ENCODE peak calls at places on chromosomes 6 and 20, in six cellular contexts. M is mesendoderm, R is GM23248, V is endodermal cell, E is colonic mucosa, P is SJSA1. I is an unnamed sample.

GRCh38 chr20:3803289-3803688 is 7.2 kb downstream of the CDC25B start:
- DNase-seq in V (no peak), P (no peak), E (no peak), M (no peak), R (no peak), I (no peak)

GRCh38 chr6:47413752-47414516 is 63.7 kb upstream of the CD2AP start:
- DNase-seq in M (peak), V (no peak), R (peak), P (no peak), E (peak), I (peak)

GRCh38 chr6:49423817-49424216 is 39.2 kb downstream of the MMUT start:
- DNase-seq in R (peak), M (peak), P (no peak), V (no peak), E (no peak), I (peak)

GRCh38 chr6:34146801-34147592 is 1.1 kb upstream of the GRM4 start:
- DNase-seq in V (peak), E (no peak), R (peak), P (no peak), M (no peak), I (no peak)

GRCh38 chr20:63596423-63596822 is 22.4 kb upstream of the HELZ2 start:
- DNase-seq in V (no peak), P (no peak), R (no peak), E (no peak), M (no peak), I (no peak)

GRCh38 chr6:39280247-39280731 is 33.9 kb downstream of the KCNK17 start:
- DNase-seq in E (peak), R (peak), P (no peak), M (no peak), V (peak), I (peak)

GRCh38 chr6:11586574-11586973 is 49.0 kb downstream of the TMEM170B start:
- DNase-seq in P (peak), V (peak), R (peak), M (peak), E (no peak), I (no peak)

GRCh38 chr6:25922301-25922700 is 8.2 kb downstream of the SLC17A2 start:
- DNase-seq in R (peak), E (no peak), M (no peak), V (no peak), P (no peak), I (no peak)

GRCh38 chr20:35166242-35166830 is 5.5 kb upstream of the PROCR start:
- DNase-seq in E (peak), R (no peak), P (no peak), M (no peak), V (no peak), I (no peak)

GRCh38 chr6:39210437-39210836 is 18.8 kb downstream of the KCNK5 start:
- DNase-seq in R (no peak), P (no peak), M (no peak), V (no peak), E (no peak), I (no peak)

GRCh38 chr6:163599684-163600083 is 185.2 kb downstream of the QKI start:
- DNase-seq in R (no peak), V (no peak), M (no peak), P (no peak), E (no peak), I (no peak)

GRCh38 chr6:17525637-17526036 is 74.5 kb upstream of the FAM8A1 start:
- DNase-seq in R (peak), P (no peak), E (peak), V (peak), M (no peak), I (no peak)

GRCh38 chr20:59149678-59150504 is 13.7 kb upstream of the ZNF831 start:
- DNase-seq in R (no peak), E (no peak), M (no peak), V (no peak), P (no peak), I (no peak)

GRCh38 chr6:82785206-82785605 is 280.4 kb downstream of the UBE3D start:
- DNase-seq in M (no peak), R (no peak), P (no peak), E (no peak), V (no peak), I (no peak)

GRCh38 chr20:13771853-13772453 is 12.8 kb downstream of the ESF1 start:
- DNase-seq in R (peak), M (peak), E (no peak), V (no peak), P (no peak), I (peak)

GRCh38 chr6:51025082-51025777 is 206.6 kb downstream of the TFAP2B start:
- DNase-seq in V (peak), R (peak), M (peak), P (peak), E (no peak), I (peak)

GRCh38 chr6:130825772-130826441 is 1.3 kb upstream of the SMLR1 start:
- DNase-seq in R (no peak), V (peak), M (peak), P (no peak), E (no peak), I (no peak)

GRCh38 chr20:51541189-51542032 is 1.1 kb downstream of the NFATC2 start:
- DNase-seq in E (peak), V (peak), P (no peak), M (peak), R (peak), I (no peak)

GRCh38 chr20:64076061-64076997 is 3.0 kb downstream of the RGS19 start:
- DNase-seq in E (no peak), M (no peak), V (no peak), P (no peak), R (no peak), I (no peak)

GRCh38 chr6:139821669-139822223 is 447.3 kb upstream of the CITED2 start:
- DNase-seq in V (no peak), M (no peak), R (no peak), P (no peak), E (no peak), I (no peak)

GRCh38 chr20:24695529-24696225 is 226.2 kb downstream of the SYNDIG1 start:
- DNase-seq in E (no peak), M (no peak), R (no peak), P (no peak), V (peak), I (peak)

GRCh38 chr6:163766936-163767335 is 352.4 kb downstream of the QKI start:
- DNase-seq in R (no peak), M (no peak), P (no peak), E (no peak), V (no peak), I (no peak)

GRCh38 chr6:56821005-56821432 is 133.9 kb upstream of the BEND6 start:
- DNase-seq in E (no peak), V (no peak), M (no peak), R (no peak), P (no peak), I (no peak)

GRCh38 chr6:34029489-34030280 is 116.2 kb downstream of the GRM4 start:
- DNase-seq in E (no peak), V (no peak), P (no peak), R (no peak), M (no peak), I (no peak)

GRCh38 chr6:13512900-13513299 is 25.5 kb upstream of the GFOD1 start:
- DNase-seq in V (no peak), P (peak), R (no peak), E (peak), M (no peak), I (no peak)

GRCh38 chr20:57768519-57768918 is 58.7 kb upstream of the PMEPA1 start:
- DNase-seq in E (no peak), V (peak), R (no peak), M (peak), P (no peak), I (no peak)

GRCh38 chr6:36724514-36725385 is 27.1 kb downstream of the RAB44 start:
- DNase-seq in E (peak), R (peak), V (peak), M (peak), P (peak), I (peak)

GRCh38 chr6:145137425-145137824 is 597.9 kb downstream of the EPM2A start:
- DNase-seq in P (no peak), E (no peak), M (peak), R (peak), V (no peak), I (no peak)

GRCh38 chr20:12406978-12407377 is 489.3 kb downstream of the BTBD3 start:
- DNase-seq in P (no peak), E (no peak), V (no peak), M (no peak), R (no peak), I (no peak)

GRCh38 chr6:37038297-37039198 is 33.1 kb downstream of the FGD2 start:
- DNase-seq in R (peak), M (no peak), E (no peak), V (no peak), P (no peak), I (no peak)

GRCh38 chr6:3195695-3196497 is 31.6 kb downstream of the TUBB2B start:
- DNase-seq in V (peak), M (peak), E (no peak), P (no peak), R (peak), I (no peak)

GRCh38 chr20:17669306-17669931 is 12.6 kb downstream of the RRBP1 start:
- DNase-seq in M (no peak), P (no peak), V (no peak), R (peak), E (no peak), I (no peak)

GRCh38 chr6:41546866-41547798 is 951 bp downstream of the FOXP4 start:
- DNase-seq in P (no peak), V (peak), M (peak), R (peak), E (peak), I (peak)

GRCh38 chr6:152748843-152749242 is 1.8 kb upstream of the VIP start:
- DNase-seq in P (no peak), E (no peak), R (peak), V (no peak), M (peak), I (no peak)

GRCh38 chr6:1062786-1063545 is 248.9 kb upstream of the FOXQ1 start:
- DNase-seq in V (peak), R (peak), P (no peak), E (no peak), M (peak), I (no peak)

GRCh38 chr20:19440660-19441527 is 228.5 kb downstream of the SLC24A3 start:
- DNase-seq in E (no peak), M (no peak), P (no peak), R (no peak), V (peak), I (no peak)

GRCh38 chr20:23232679-23233308 is 117.8 kb upstream of the NXT1 start:
- DNase-seq in E (no peak), P (no peak), M (no peak), R (no peak), V (no peak), I (no peak)

GRCh38 chr6:158972241-158973233 is 27.5 kb downstream of the RSPH3 start:
- DNase-seq in E (no peak), P (no peak), R (peak), M (peak), V (no peak), I (peak)

GRCh38 chr6:156827382-156827781 is 50.2 kb downstream of the ARID1B start:
- DNase-seq in R (peak), M (no peak), E (no peak), V (no peak), P (no peak), I (no peak)

GRCh38 chr20:31822421-31823330 is 3.5 kb downstream of the MYLK2 start:
- DNase-seq in V (peak), E (peak), M (peak), P (peak), R (peak), I (peak)

DNA sequence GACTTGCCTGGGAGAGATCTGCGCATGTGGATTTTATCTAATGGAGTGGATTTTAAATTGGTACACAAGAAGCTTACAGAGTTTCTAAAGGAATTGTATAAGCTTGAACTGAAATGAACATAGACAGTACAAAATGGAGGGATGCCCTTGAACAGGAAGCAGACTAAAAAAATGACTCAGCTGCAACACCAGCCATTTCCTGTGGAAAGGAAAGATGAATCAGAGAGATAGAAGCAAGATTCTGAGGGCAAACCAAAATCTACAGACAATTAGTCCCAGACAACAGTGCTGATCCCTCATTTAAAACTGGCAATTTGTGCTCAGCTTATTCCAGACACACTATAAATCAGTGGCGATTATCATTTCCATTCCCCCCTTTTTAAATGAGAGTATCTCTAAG is 114.6 kb upstream of the TCF21 start:
- DNase-seq in E (no peak), V (no peak), M (no peak), P (no peak), R (peak), I (peak)
- H3K27ac ChIP-seq in E (no peak), V (no peak), M (no peak), P (peak), R (peak), I (no peak)

GRCh38 chr6:111681856-111682255 is 76.2 kb upstream of the TRAF3IP2 start:
- DNase-seq in M (no peak), V (no peak), R (no peak), E (no peak), P (no peak), I (no peak)

GRCh38 chr6:111683126-111683525 is 77.4 kb upstream of the TRAF3IP2 start:
- DNase-seq in P (no peak), M (no peak), R (no peak), V (no peak), E (no peak), I (no peak)

GRCh38 chr6:111685058-111685457 is 79.4 kb upstream of the TRAF3IP2 start:
- DNase-seq in P (no peak), M (no peak), V (no peak), R (no peak), E (no peak), I (no peak)

GRCh38 chr6:111685506-111685905 is 79.8 kb upstream of the TRAF3IP2 start:
- DNase-seq in R (no peak), P (no peak), M (no peak), E (no peak), V (no peak), I (no peak)

DNA sequence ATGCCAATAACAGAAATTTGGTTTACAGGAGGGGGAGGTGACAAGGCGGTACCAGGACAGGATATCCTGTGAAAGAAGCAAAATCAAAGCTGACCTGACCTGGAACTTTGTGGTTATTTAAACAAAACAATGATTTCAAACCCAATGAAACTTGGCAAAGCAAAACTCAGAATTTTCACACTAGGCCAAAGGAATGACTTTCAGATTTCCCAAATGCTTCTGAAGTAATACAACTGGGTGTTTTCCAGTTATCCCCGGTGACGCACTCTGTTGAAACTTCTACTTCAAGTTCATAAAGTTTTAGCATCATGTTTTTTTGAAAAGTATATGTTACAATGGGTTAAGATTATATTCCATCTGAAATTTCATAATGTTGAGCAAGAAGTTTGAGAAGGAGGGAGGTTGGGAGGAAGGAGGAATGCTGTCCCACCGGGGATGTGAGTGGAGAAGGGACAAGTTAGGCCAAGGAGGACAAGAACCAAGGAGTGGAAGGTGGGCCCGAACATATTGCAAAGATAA is 78.1 kb upstream of the TRAF3IP2 start:
- DNase-seq in R (peak), V (no peak), P (no peak), E (no peak), M (no peak), I (no peak)
- H3K27ac ChIP-seq in R (peak), V (no peak), P (peak), E (no peak), M (no peak), I (no peak)

GRCh38 chr6:136550330-136551071 is at the start of gene MAP7:
- DNase-seq in V (peak), E (peak), M (peak), P (no peak), R (peak), I (peak)

GRCh38 chr6:136548582-136549330 is 1.5 kb downstream of the MAP7 start:
- DNase-seq in R (no peak), P (no peak), E (no peak), M (no peak), V (no peak), I (peak)

GRCh38 chr6:136549359-136550044 is 720 bp downstream of the MAP7 start:
- DNase-seq in R (peak), V (peak), M (peak), P (no peak), E (peak), I (peak)

GRCh38 chr6:136551103-136551502 is 881 bp upstream of the MAP7 start:
- DNase-seq in E (no peak), P (no peak), V (no peak), M (no peak), R (no peak), I (no peak)

GRCh38 chr6:136550045-136550329 is 235 bp downstream of the MAP7 start:
- DNase-seq in M (no peak), E (no peak), P (no peak), R (peak), V (no peak), I (peak)
- H3K27ac ChIP-seq in M (peak), E (peak), P (no peak), R (no peak), V (no peak), I (no peak)

GRCh38 chr20:41390889-41391288 is 24.3 kb upstream of the EMILIN3 start:
- DNase-seq in V (no peak), R (no peak), M (no peak), P (no peak), E (no peak), I (no peak)
- H3K27ac ChIP-seq in V (no peak), R (no peak), M (no peak), P (no peak), E (no peak), I (no peak)

GRCh38 chr6:142518761-142519160 is 217.0 kb downstream of the ADGRG6 start:
- DNase-seq in E (no peak), V (no peak), P (no peak), M (no peak), R (no peak), I (no peak)
- H3K27ac ChIP-seq in E (no peak), V (no peak), P (no peak), M (no peak), R (no peak), I (no peak)

GRCh38 chr6:19297880-19298279 is 539.3 kb upstream of the ID4 start:
- DNase-seq in P (no peak), R (no peak), M (peak), V (peak), E (no peak), I (peak)

GRCh38 chr6:19301980-19302379 is 535.2 kb upstream of the ID4 start:
- DNase-seq in E (no peak), M (peak), R (peak), P (no peak), V (no peak), I (peak)

GRCh38 chr6:19303381-19303780 is 533.8 kb upstream of the ID4 start:
- DNase-seq in E (no peak), M (no peak), R (peak), V (no peak), P (no peak), I (no peak)

GRCh38 chr6:19298422-19298821 is 538.7 kb upstream of the ID4 start:
- DNase-seq in E (no peak), V (no peak), M (peak), P (no peak), R (no peak), I (no peak)
- H3K27ac ChIP-seq in E (no peak), V (peak), M (no peak), P (no peak), R (no peak), I (no peak)

GRCh38 chr6:32092760-32093497 is 16.2 kb downstream of the TNXB start:
- DNase-seq in E (no peak), M (no peak), R (peak), V (no peak), P (no peak), I (no peak)
- H3K27ac ChIP-seq in E (peak), M (no peak), R (peak), V (no peak), P (peak), I (peak)

GRCh38 chr20:37339208-37339607 is 6.7 kb upstream of the SRC start:
- DNase-seq in P (no peak), M (peak), R (no peak), V (no peak), E (no peak), I (no peak)

GRCh38 chr20:37335642-37336368 is 10.1 kb upstream of the SRC start:
- DNase-seq in P (no peak), M (no peak), E (no peak), V (no peak), R (peak), I (no peak)

GRCh38 chr20:37337208-37337955 is 8.6 kb upstream of the SRC start:
- DNase-seq in R (no peak), M (no peak), P (no peak), E (no peak), V (peak), I (no peak)

GRCh38 chr20:37334450-37334849 is 11.5 kb upstream of the SRC start:
- DNase-seq in M (no peak), E (no peak), P (no peak), V (no peak), R (no peak), I (no peak)

GRCh38 chr20:37336369-37337207 is 9.4 kb upstream of the SRC start:
- DNase-seq in M (no peak), E (no peak), P (no peak), V (peak), R (peak), I (no peak)
- H3K27ac ChIP-seq in M (no peak), E (peak), P (no peak), V (no peak), R (peak), I (peak)

I was measured in RWPE1.